ENCODE peak calls at places on chromosomes 13 and 19, in four cellular contexts. H, T, Q and W are unnamed samples.

GRCh38 chr13:109345433-109345941 is 440.9 kb downstream of the IRS2 start:
- DNase-seq in H (no peak), T (no peak), Q (no peak), W (no peak)

GRCh38 chr19:7602935-7603497 is 7.4 kb downstream of the CAMSAP3 start:
- DNase-seq in H (peak), T (no peak), Q (peak), W (no peak)

GRCh38 chr13:102073251-102073650 is 328.6 kb downstream of the FGF14 start:
- DNase-seq in H (no peak), T (no peak), Q (no peak), W (no peak)

GRCh38 chr19:45824041-45824471 is 8.9 kb upstream of the RSPH6A start:
- DNase-seq in H (no peak), T (no peak), Q (no peak), W (no peak)

GRCh38 chr13:33340631-33341030 is 55.1 kb upstream of the STARD13 start:
- DNase-seq in H (no peak), T (no peak), Q (no peak), W (no peak)

GRCh38 chr13:112207124-112207523 is 140.2 kb downstream of the SOX1 start:
- DNase-seq in H (no peak), T (no peak), Q (no peak), W (no peak)

GRCh38 chr19:7191946-7192691 is 102.1 kb downstream of the INSR start:
- DNase-seq in H (no peak), T (no peak), Q (peak), W (no peak)

GRCh38 chr19:35812220-35813042 is at the start of gene PRODH2:
- DNase-seq in H (no peak), T (peak), Q (no peak), W (no peak)

GRCh38 chr13:40595693-40596092 is 70.7 kb downstream of the FOXO1 start:
- DNase-seq in H (no peak), T (no peak), Q (no peak), W (no peak)

GRCh38 chr19:58328999-58329398 is 2.2 kb downstream of the ZSCAN22 start:
- DNase-seq in H (no peak), T (no peak), Q (no peak), W (no peak)

GRCh38 chr13:97307882-97308624 is 85.9 kb downstream of the MBNL2 start:
- DNase-seq in H (no peak), T (peak), Q (no peak), W (no peak)

GRCh38 chr19:54380897-54381296 is 16.2 kb upstream of the LAIR1 start:
- DNase-seq in H (no peak), T (no peak), Q (no peak), W (no peak)

GRCh38 chr13:50805805-50806204 is 37.7 kb downstream of the DLEU7 start:
- DNase-seq in H (no peak), T (no peak), Q (no peak), W (no peak)

GRCh38 chr13:29993716-29994488 is 143.5 kb upstream of the UBL3 start:
- DNase-seq in H (no peak), T (no peak), Q (no peak), W (no peak)

GRCh38 chr13:97274782-97275252 is 52.7 kb downstream of the MBNL2 start:
- DNase-seq in H (no peak), T (no peak), Q (no peak), W (no peak)

GRCh38 chr19:33416307-33417215 is 43.1 kb downstream of the CEBPG start:
- DNase-seq in H (no peak), T (peak), Q (peak), W (no peak)

GRCh38 chr19:34676697-34677385 is at the start of gene SCGB2B2:
- DNase-seq in H (no peak), T (no peak), Q (peak), W (no peak)

GRCh38 chr13:30880756-30881155 is 25.3 kb upstream of the MEDAG start:
- DNase-seq in H (no peak), T (no peak), Q (no peak), W (no peak)

GRCh38 chr19:38727306-38727867 is 16.9 kb downstream of the CAPN12 start:
- DNase-seq in H (no peak), T (no peak), Q (no peak), W (no peak)

GRCh38 chr19:14979498-14980255 is at the start of gene SLC1A6:
- DNase-seq in H (no peak), T (no peak), Q (no peak), W (no peak)

GRCh38 chr13:112056284-112056727 is 10.6 kb upstream of the SOX1 start:
- DNase-seq in H (no peak), T (no peak), Q (no peak), W (no peak)

GRCh38 chr13:35697281-35697680 is 220.8 kb upstream of the MAB21L1 start:
- DNase-seq in H (no peak), T (no peak), Q (no peak), W (no peak)

GRCh38 chr19:55160128-55160985 is 2.8 kb upstream of the TNNI3 start:
- DNase-seq in H (peak), T (peak), Q (peak), W (no peak)

GRCh38 chr13:44646044-44646443 is 69.9 kb upstream of the TSC22D1 start:
- DNase-seq in H (no peak), T (no peak), Q (no peak), W (no peak)

GRCh38 chr13:58587183-58587582 is 955.6 kb downstream of the PCDH17 start:
- DNase-seq in H (no peak), T (no peak), Q (no peak), W (no peak)

GRCh38 chr19:24074720-24075119 is 12.3 kb upstream of the ZNF254 start:
- DNase-seq in H (no peak), T (no peak), Q (no peak), W (no peak)

GRCh38 chr13:55566779-55567178 is 1573.9 kb upstream of the PRR20A start:
- DNase-seq in H (no peak), T (no peak), Q (no peak), W (no peak)

GRCh38 chr13:113488283-113488682 is 2.2 kb downstream of the DCUN1D2 start:
- DNase-seq in H (no peak), T (no peak), Q (no peak), W (no peak)

GRCh38 chr13:113491418-113491883 is 940 bp upstream of the DCUN1D2 start:
- DNase-seq in H (no peak), T (no peak), Q (no peak), W (no peak)

GRCh38 chr13:113490496-113491417 is at the start of gene DCUN1D2:
- DNase-seq in H (peak), T (peak), Q (peak), W (peak)

GRCh38 chr13:113489549-113490495 is 689 bp downstream of the DCUN1D2 start:
- DNase-seq in H (no peak), T (no peak), Q (peak), W (no peak)

DNA sequence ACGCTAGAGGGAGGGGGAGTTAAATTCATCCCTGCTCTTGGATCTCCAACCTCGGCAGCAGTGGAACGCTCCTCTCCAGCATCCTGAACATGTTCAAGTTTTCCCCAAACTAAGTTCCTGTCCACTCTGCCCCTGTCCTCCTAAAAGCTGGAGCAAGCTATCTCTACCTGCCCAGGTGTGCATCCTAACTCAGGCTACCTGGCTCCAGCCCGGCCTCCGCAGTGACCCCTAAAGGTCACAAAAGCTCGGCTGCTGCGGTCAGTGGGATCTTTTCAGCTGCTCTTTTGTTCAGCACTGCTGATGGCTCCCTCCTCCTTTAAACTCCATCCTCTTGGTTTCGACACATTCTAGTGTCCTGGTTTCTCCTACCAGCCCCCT is 1.4 kb downstream of the DCUN1D2 start:
- DNase-seq in H (no peak), T (no peak), Q (no peak), W (no peak)
- TF ChIP-seq CTCF in H (no peak), T (no peak), Q (no peak), W (no peak)

DNA sequence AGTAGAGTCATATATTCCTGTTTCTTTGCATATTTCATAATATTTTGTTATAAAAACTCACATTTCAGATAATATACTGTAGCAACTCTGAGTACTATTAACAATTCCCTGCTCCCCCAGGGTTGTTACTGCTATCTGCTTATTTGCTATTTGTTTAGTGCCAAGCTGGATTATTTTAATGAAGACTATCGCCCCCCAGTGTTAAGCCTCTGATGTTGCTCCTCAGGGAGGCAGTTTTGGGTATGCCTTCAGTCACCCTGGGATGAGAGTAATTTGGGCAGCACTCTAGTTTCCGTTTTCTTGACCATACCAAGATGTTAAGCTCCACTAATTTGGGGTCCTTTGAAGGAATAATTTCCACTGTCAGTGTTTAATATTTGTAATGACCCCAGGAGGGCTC is 46.0 kb downstream of the MICU2 start:
- DNase-seq in H (no peak), T (no peak), Q (no peak), W (no peak)
- TF ChIP-seq CTCF in H (peak), T (peak), Q (no peak), W (peak)

DNA sequence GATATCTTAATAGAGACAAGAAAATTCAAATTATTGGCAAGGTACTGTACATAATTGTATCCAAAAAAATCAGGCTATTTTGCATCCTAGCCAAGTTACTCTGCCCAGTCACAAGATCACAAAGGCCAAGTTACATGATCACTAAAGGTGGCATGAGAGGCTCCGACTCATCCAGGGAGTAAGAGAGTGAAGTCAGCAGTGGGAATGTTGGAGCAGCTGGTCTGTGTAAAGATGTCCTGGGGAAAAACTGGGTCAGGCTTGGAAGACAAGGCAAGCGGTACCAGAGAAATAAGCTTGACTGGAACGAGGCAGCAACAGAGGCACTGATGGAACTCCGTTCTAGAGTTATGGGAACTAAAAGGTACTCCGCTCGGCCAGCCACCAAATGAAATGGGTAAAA is 50.2 kb upstream of the PSG2 start:
- DNase-seq in H (no peak), T (no peak), Q (no peak), W (no peak)
- TF ChIP-seq CTCF in H (no peak), T (no peak), Q (no peak), W (no peak)

GRCh38 chr19:1382250-1382649 is 1.5 kb upstream of the NDUFS7 start:
- DNase-seq in H (no peak), T (no peak), Q (no peak), W (no peak)

GRCh38 chr19:1384085-1384462 is 367 bp downstream of the NDUFS7 start:
- DNase-seq in H (no peak), T (no peak), Q (no peak), W (no peak)

GRCh38 chr19:1383014-1383310 is 745 bp upstream of the NDUFS7 start:
- DNase-seq in H (no peak), T (no peak), Q (no peak), W (no peak)

GRCh38 chr19:1384478-1385110 is 887 bp downstream of the NDUFS7 start:
- DNase-seq in H (no peak), T (no peak), Q (no peak), W (no peak)

GRCh38 chr19:1383311-1384084 is at the start of gene NDUFS7:
- DNase-seq in H (peak), T (peak), Q (peak), W (no peak)
- TF ChIP-seq CTCF in H (no peak), T (no peak), Q (peak), W (peak)

DNA sequence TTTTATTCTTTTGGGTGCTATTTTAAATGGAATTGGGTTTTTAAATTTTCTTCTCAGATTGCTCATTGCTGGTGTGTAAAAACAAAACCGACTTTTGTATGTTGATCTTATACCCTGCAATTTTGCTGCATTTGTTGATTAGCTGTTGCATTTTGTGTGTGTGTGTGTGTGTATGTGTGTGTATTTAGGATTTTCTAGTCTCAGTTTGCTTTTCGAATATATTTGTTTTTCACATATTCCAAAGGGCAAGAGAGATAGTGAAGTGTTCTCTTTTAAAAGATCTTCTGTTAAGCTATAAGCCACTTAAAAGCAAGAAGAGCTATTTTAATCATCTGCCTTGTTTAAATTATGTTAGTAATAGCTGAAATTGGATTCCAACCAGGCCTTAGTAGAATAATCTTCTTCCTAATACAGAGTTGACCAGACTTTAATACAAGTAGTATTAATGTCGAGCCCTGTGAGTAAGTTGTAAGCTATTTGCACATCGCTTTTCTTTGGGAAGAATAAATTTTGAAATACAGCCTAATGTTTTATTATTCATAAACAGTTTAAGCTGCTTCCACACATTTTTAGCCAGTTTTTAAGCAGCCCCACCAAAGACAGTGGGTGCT is 57.4 kb downstream of the TM9SF2 start:
- DNase-seq in H (no peak), T (no peak), Q (no peak), W (no peak)
- TF ChIP-seq CTCF in H (no peak), T (no peak), Q (no peak), W (no peak)

GRCh38 chr19:5717215-5717614 is 2.7 kb downstream of the LONP1 start:
- DNase-seq in H (no peak), T (no peak), Q (no peak), W (no peak)

GRCh38 chr19:5719274-5719960 is 529 bp downstream of the LONP1 start:
- DNase-seq in H (peak), T (no peak), Q (peak), W (no peak)

GRCh38 chr19:5718579-5719273 is 1.2 kb downstream of the LONP1 start:
- DNase-seq in H (no peak), T (no peak), Q (no peak), W (no peak)

GRCh38 chr19:5718032-5718578 is 1.8 kb downstream of the LONP1 start:
- DNase-seq in H (no peak), T (no peak), Q (no peak), W (no peak)

GRCh38 chr19:5719961-5720790 is at the start of the genes CATSPERD and LONP1:
- DNase-seq in H (peak), T (peak), Q (peak), W (peak)
- TF ChIP-seq CTCF in H (peak), T (peak), Q (peak), W (peak)

GRCh38 chr19:1285737-1286360 is at the start of gene EFNA2:
- DNase-seq in H (no peak), T (no peak), Q (no peak), W (no peak)
- TF ChIP-seq CTCF in H (no peak), T (peak), Q (no peak), W (peak)